ENCODE peak calls at places on chromosomes 3 and 15, in six cellular contexts. J is heart left ventricle, E is upper lobe of left lung, O is lower lobe of right lung, Z is GM23338, Y is aorta. I is an unnamed sample. For H3K4me1, the result is how much of the 10 kb centered on the place peaks cover.

GRCh38 chr3:148840419-148840818 is 12.8 kb downstream of the CPB1 start:
- DNase-seq in J (no peak), E (no peak), O (no peak), Z (no peak), Y (no peak), I (no peak)

GRCh38 chr3:36911990-36912804 is 32.7 kb downstream of the TRANK1 start:
- DNase-seq in J (no peak), E (peak), O (no peak), Z (no peak), Y (no peak), I (no peak)

GRCh38 chr3:40398346-40398745 is 11.4 kb downstream of the ENTPD3 start:
- DNase-seq in J (no peak), E (no peak), O (no peak), Z (no peak), Y (no peak), I (peak)

GRCh38 chr15:39133201-39133600 is 447.7 kb upstream of the THBS1 start:
- DNase-seq in J (no peak), E (no peak), O (no peak), Z (no peak), Y (no peak), I (peak)

GRCh38 chr3:148924572-148924971 is 59.5 kb downstream of the CPA3 start:
- DNase-seq in J (no peak), E (no peak), O (no peak), Z (no peak), Y (no peak), I (peak)

GRCh38 chr15:68366314-68366713 is 65.6 kb downstream of the ITGA11 start:
- DNase-seq in J (no peak), E (no peak), O (no peak), Z (peak), Y (peak), I (no peak)

GRCh38 chr15:95021816-95022215 is 790.5 kb downstream of the MCTP2 start:
- DNase-seq in J (no peak), E (no peak), O (no peak), Z (no peak), Y (no peak), I (no peak)

GRCh38 chr3:134651347-134652041 is 672 bp upstream of the KY start:
- DNase-seq in J (peak), E (peak), O (no peak), Z (no peak), Y (peak), I (peak)

GRCh38 chr3:11580645-11581044 is 63.1 kb downstream of the VGLL4 start:
- DNase-seq in J (no peak), E (no peak), O (no peak), Z (no peak), Y (no peak), I (no peak)

GRCh38 chr3:114093001-114093350 is 36.4 kb downstream of the QTRT2 start:
- DNase-seq in J (no peak), E (no peak), O (no peak), Z (no peak), Y (no peak), I (no peak)

GRCh38 chr3:138009476-138010272 is at the start of gene CLDN18:
- DNase-seq in J (no peak), E (peak), O (peak), Z (peak), Y (no peak), I (peak)

GRCh38 chr3:185137821-185138220 is 15.0 kb downstream of the C3orf70 start:
- DNase-seq in J (no peak), E (no peak), O (no peak), Z (no peak), Y (no peak), I (no peak)

GRCh38 chr15:95995375-95996168 is 334.9 kb upstream of the NR2F2 start:
- DNase-seq in J (no peak), E (no peak), O (no peak), Z (no peak), Y (no peak), I (peak)

GRCh38 chr3:127652246-127652995 is 20.3 kb upstream of the ABTB1 start:
- DNase-seq in J (no peak), E (peak), O (peak), Z (peak), Y (peak), I (peak)

GRCh38 chr15:37682304-37682703 is 252.1 kb upstream of the TMCO5A start:
- DNase-seq in J (no peak), E (no peak), O (no peak), Z (peak), Y (no peak), I (peak)

GRCh38 chr15:90101130-90101968 is 919 bp downstream of the IDH2 start:
- DNase-seq in J (peak), E (peak), O (peak), Z (peak), Y (peak), I (peak)

GRCh38 chr3:129608087-129608935 is 1.8 kb upstream of the PLXND1 start:
- DNase-seq in J (peak), E (no peak), O (no peak), Z (peak), Y (no peak), I (peak)

GRCh38 chr15:78322243-78322642 is 17.9 kb upstream of the CRABP1 start:
- DNase-seq in J (peak), E (no peak), O (peak), Z (peak), Y (no peak), I (no peak)

GRCh38 chr3:51983578-51984268 is 388 bp downstream of the ACY1 start:
- DNase-seq in J (no peak), E (no peak), O (no peak), Z (no peak), Y (no peak), I (no peak)

GRCh38 chr3:111159391-111159790 is 87.8 kb downstream of the NECTIN3 start:
- DNase-seq in J (no peak), E (no peak), O (no peak), Z (no peak), Y (no peak), I (no peak)

GRCh38 chr3:12679468-12679867 is 15.6 kb upstream of the RAF1 start:
- DNase-seq in J (peak), E (no peak), O (peak), Z (no peak), Y (no peak), I (no peak)

GRCh38 chr3:70820397-70820796 is 508.0 kb upstream of the MDFIC2 start:
- DNase-seq in J (no peak), E (no peak), O (no peak), Z (no peak), Y (no peak), I (no peak)

GRCh38 chr3:193605876-193606275 is 12.9 kb downstream of the OPA1 start:
- DNase-seq in J (peak), E (peak), O (no peak), Z (peak), Y (no peak), I (peak)

GRCh38 chr3:110859340-110859739 is 212.3 kb upstream of the NECTIN3 start:
- DNase-seq in J (no peak), E (no peak), O (no peak), Z (no peak), Y (no peak), I (no peak)

GRCh38 chr15:29825205-29825604 is 2.9 kb upstream of the TJP1 start:
- DNase-seq in J (no peak), E (no peak), O (no peak), Z (no peak), Y (no peak), I (no peak)

GRCh38 chr15:78889000-78889399 is 16.3 kb downstream of the MORF4L1 start:
- DNase-seq in J (no peak), E (no peak), O (no peak), Z (no peak), Y (no peak), I (no peak)

GRCh38 chr3:183485585-183485984 is 57.2 kb upstream of the MCF2L2 start:
- DNase-seq in J (no peak), E (no peak), O (no peak), Z (no peak), Y (no peak), I (no peak)

GRCh38 chr3:183488343-183488742 is 59.9 kb upstream of the MCF2L2 start:
- DNase-seq in J (no peak), E (no peak), O (no peak), Z (no peak), Y (no peak), I (no peak)

GRCh38 chr3:183486472-183486871 is 58.1 kb upstream of the MCF2L2 start:
- DNase-seq in J (no peak), E (no peak), O (no peak), Z (no peak), Y (no peak), I (no peak)

GRCh38 chr3:183487896-183488295 is 59.5 kb upstream of the MCF2L2 start:
- DNase-seq in J (no peak), E (no peak), O (no peak), Z (no peak), Y (no peak), I (no peak)

GRCh38 chr3:183487046-183487445 is 58.6 kb upstream of the MCF2L2 start:
- DNase-seq in J (no peak), E (no peak), O (no peak), Z (no peak), Y (no peak), I (no peak)
- H3K4me1 ChIP-seq in J (under half), E (under half), O (under half), Z (under half), Y (under half), I (under half)

GRCh38 chr15:84888639-84889038 is 4.2 kb downstream of the SLC28A1 start:
- DNase-seq in J (no peak), E (no peak), O (no peak), Z (no peak), Y (peak), I (no peak)

GRCh38 chr15:84890670-84891147 is 6.2 kb downstream of the SLC28A1 start:
- DNase-seq in J (no peak), E (no peak), O (no peak), Z (no peak), Y (no peak), I (no peak)

GRCh38 chr15:84889991-84890669 is 5.7 kb downstream of the SLC28A1 start:
- DNase-seq in J (no peak), E (no peak), O (no peak), Z (no peak), Y (peak), I (no peak)

GRCh38 chr15:84887928-84888327 is 3.5 kb downstream of the SLC28A1 start:
- DNase-seq in J (no peak), E (no peak), O (no peak), Z (no peak), Y (no peak), I (no peak)

GRCh38 chr15:84889313-84889990 is 5.0 kb downstream of the SLC28A1 start:
- DNase-seq in J (no peak), E (no peak), O (no peak), Z (no peak), Y (peak), I (no peak)
- H3K4me1 ChIP-seq in J (under half), E (under half), O (under half), Z (under half), Y (under half), I (under half)

GRCh38 chr15:40323953-40324937 is 753 bp downstream of the INAFM2 start:
- DNase-seq in J (no peak), E (peak), O (peak), Z (peak), Y (peak), I (no peak)
- H3K4me1 ChIP-seq in J (half or more), E (under half), O (half or more), Z (half or more), Y (under half), I (half or more)

GRCh38 chr3:58039609-58040008 is 31.4 kb downstream of the FLNB start:
- DNase-seq in J (no peak), E (no peak), O (no peak), Z (no peak), Y (no peak), I (no peak)
- H3K4me1 ChIP-seq in J (half or more), E (under half), O (half or more), Z (half or more), Y (under half), I (under half)

GRCh38 chr3:177108648-177109047 is 88.6 kb downstream of the TBL1XR1 start:
- DNase-seq in J (no peak), E (no peak), O (no peak), Z (no peak), Y (no peak), I (no peak)
- H3K4me1 ChIP-seq in J (half or more), E (under half), O (half or more), Z (half or more), Y (under half), I (under half)